ENCODE peak calls at places on chromosome 13, in four cellular contexts. G is stimulated activated CD8-positive, alpha-beta memory T cell treated with anti-CD3 and anti-CD28 coated beads, Interleukin-2, amount 100 ng/mL, for 1 hour; P is LHCN-M2; F is stimulated activated naive B cell treated with anti-CD40 and anti-IgM and Interleukin-4, amounts not matched to agents 10 μg/mL and 1 μg/mL and 100 μg/mL, for 72 hours. H is an unnamed sample.

GRCh38 chr13:101785858-101786257 is 333.4 kb downstream of the ITGBL1 start:
- DNase-seq in P (peak; percentile 24), G (no peak), F (no peak), H (no peak)

GRCh38 chr13:51717786-51718398 is 86.1 kb downstream of the DHRS12 start:
- DNase-seq in G (no peak), F (no peak), P (peak; percentile 54), H (no peak)

GRCh38 chr13:100506154-100506553 is 82.4 kb downstream of the GGACT start:
- DNase-seq in F (no peak), P (no peak), G (no peak), H (peak; percentile 70)

GRCh38 chr13:98187155-98187726 is 10.2 kb upstream of the RNF113B start:
- DNase-seq in G (no peak), P (no peak), F (no peak), H (no peak)

GRCh38 chr13:64127856-64128255 is 2712.2 kb upstream of the PCDH20 start:
- DNase-seq in F (no peak), P (no peak), G (no peak), H (no peak)

GRCh38 chr13:110942248-110942981 is 27.5 kb upstream of the ANKRD10 start:
- DNase-seq in G (no peak), P (peak; percentile 40), F (no peak), H (no peak)

GRCh38 chr13:49436890-49437289 is 7.0 kb downstream of the CAB39L start:
- DNase-seq in G (no peak), P (peak; percentile 65), F (no peak), H (no peak)

GRCh38 chr13:20848944-20849343 is 53.6 kb downstream of the XPO4 start:
- DNase-seq in P (no peak), F (no peak), G (no peak), H (no peak)

GRCh38 chr13:112942689-112943308 is 26.2 kb upstream of the MCF2L start:
- DNase-seq in F (peak; percentile 86), P (peak; percentile 89), G (peak; percentile 94), H (peak; percentile 92)

GRCh38 chr13:97191143-97191542 is 31.0 kb upstream of the MBNL2 start:
- DNase-seq in F (no peak), P (no peak), G (no peak), H (no peak)

GRCh38 chr13:98284677-98285076 is 107.6 kb upstream of the RNF113B start:
- DNase-seq in G (no peak), F (no peak), P (no peak), H (no peak)

GRCh38 chr13:30718661-30719520 is 16.5 kb upstream of the ALOX5AP start:
- DNase-seq in G (no peak), P (peak; percentile 96), F (no peak), H (no peak)

GRCh38 chr13:111854403-111854802 is 212.5 kb upstream of the SOX1 start:
- DNase-seq in P (no peak), G (no peak), F (no peak), H (no peak)

GRCh38 chr13:48448963-48449614 is 36.2 kb upstream of the LPAR6 start:
- DNase-seq in G (no peak), P (peak; percentile 62), F (no peak), H (no peak)

GRCh38 chr13:98525852-98526512 is 50.9 kb downstream of the STK24 start:
- DNase-seq in P (no peak), G (no peak), F (no peak), H (peak; percentile 37)

GRCh38 chr13:110106726-110107125 is 200.2 kb downstream of the COL4A1 start:
- DNase-seq in F (no peak), P (no peak), G (no peak), H (no peak)

GRCh38 chr13:101397742-101398141 is 18.6 kb downstream of the NALCN start:
- DNase-seq in P (peak; percentile 95), F (no peak), G (no peak), H (no peak)

GRCh38 chr13:74657765-74658164 is 523.6 kb upstream of the KLF12 start:
- DNase-seq in F (no peak), G (no peak), P (no peak), H (no peak)

GRCh38 chr13:24497742-24498141 is 14.8 kb downstream of the PARP4 start:
- DNase-seq in P (no peak), G (no peak), F (no peak), H (no peak)